ENCODE peak calls at places on chromosome 22, in four cellular contexts. One of them, this sample, is unnamed.

GRCh38 chr22:26846645-26847044 is 189.3 kb downstream of the MIAT start:
- DNase-seq in GM12878: no peak
- DNase-seq in GM23338: no peak
- DNase-seq in K562: no peak
- DNase-seq in this sample: no peak

GRCh38 chr22:28381427-28382167 is 298.0 kb downstream of the TTC28 start:
- DNase-seq in GM12878: no peak
- DNase-seq in GM23338: no peak
- DNase-seq in K562: no peak
- DNase-seq in this sample: no peak

GRCh38 chr22:22655452-22656108 is 11.2 kb downstream of the GGTLC2 start:
- DNase-seq in GM12878: no peak
- DNase-seq in GM23338: no peak
- DNase-seq in K562: no peak
- DNase-seq in this sample: no peak

GRCh38 chr22:44191036-44191454 is 10.3 kb downstream of the PARVG start:
- DNase-seq in GM12878: no peak
- DNase-seq in GM23338: no peak
- DNase-seq in K562: no peak
- DNase-seq in this sample: no peak

GRCh38 chr22:40588726-40589125 is 47.8 kb downstream of the MRTFA start:
- DNase-seq in GM12878: no peak
- DNase-seq in GM23338: no peak
- DNase-seq in K562: no peak
- DNase-seq in this sample: no peak

GRCh38 chr22:31448382-31448781 is 41.3 kb downstream of the EIF4ENIF1 start:
- DNase-seq in GM12878: no peak
- DNase-seq in GM23338: no peak
- DNase-seq in K562: no peak
- DNase-seq in this sample: no peak

GRCh38 chr22:19663821-19664325 is 50.4 kb upstream of the SEPTIN5 start:
- DNase-seq in GM12878: no peak
- DNase-seq in GM23338: peak
- DNase-seq in K562: peak
- DNase-seq in this sample: no peak

GRCh38 chr22:39967103-39967829 is 7.1 kb downstream of the TMA7B start:
- DNase-seq in GM12878: no peak
- DNase-seq in GM23338: no peak
- DNase-seq in K562: peak
- DNase-seq in this sample: no peak

GRCh38 chr22:22022977-22023534 is 40.5 kb upstream of the TOP3B start:
- DNase-seq in GM12878: no peak
- DNase-seq in GM23338: no peak
- DNase-seq in K562: peak
- DNase-seq in this sample: no peak

GRCh38 chr22:37033605-37034430 is 14.3 kb downstream of the MPST start:
- DNase-seq in GM12878: no peak
- DNase-seq in GM23338: no peak
- DNase-seq in K562: no peak
- DNase-seq in this sample: no peak

GRCh38 chr22:21685164-21685513 is 19.3 kb downstream of the PPIL2 start:
- DNase-seq in GM12878: no peak
- DNase-seq in GM23338: no peak
- DNase-seq in K562: no peak
- DNase-seq in this sample: no peak

GRCh38 chr22:22060200-22061084 is 77.9 kb upstream of the TOP3B start:
- DNase-seq in GM12878: no peak
- DNase-seq in GM23338: peak
- DNase-seq in K562: peak
- DNase-seq in this sample: peak

GRCh38 chr22:41248758-41249157 is 8.0 kb upstream of the CHADL start:
- DNase-seq in GM12878: no peak
- DNase-seq in GM23338: no peak
- DNase-seq in K562: no peak
- DNase-seq in this sample: no peak

GRCh38 chr22:21816787-21817496 is 50.5 kb downstream of the MAPK1 start:
- DNase-seq in GM12878: peak
- DNase-seq in GM23338: no peak
- DNase-seq in K562: peak
- DNase-seq in this sample: peak

GRCh38 chr22:47355776-47356432 is 593.5 kb downstream of the TBC1D22A start:
- DNase-seq in GM12878: no peak
- DNase-seq in GM23338: no peak
- DNase-seq in K562: no peak
- DNase-seq in this sample: no peak

GRCh38 chr22:46011627-46012181 is 34.7 kb upstream of the WNT7B start:
- DNase-seq in GM12878: no peak
- DNase-seq in GM23338: no peak
- DNase-seq in K562: no peak
- DNase-seq in this sample: no peak

GRCh38 chr22:40348025-40348658 is 1.8 kb downstream of the ADSL start:
- DNase-seq in GM12878: no peak
- DNase-seq in GM23338: peak
- DNase-seq in K562: peak
- DNase-seq in this sample: peak

GRCh38 chr22:44667829-44668189 is 34.2 kb upstream of the PRR5 start:
- DNase-seq in GM12878: no peak
- DNase-seq in GM23338: no peak
- DNase-seq in K562: no peak
- DNase-seq in this sample: no peak

GRCh38 chr22:32883131-32883530 is 81.6 kb downstream of the TIMP3 start:
- DNase-seq in GM12878: no peak
- DNase-seq in GM23338: no peak
- DNase-seq in K562: no peak
- DNase-seq in this sample: no peak

GRCh38 chr22:30637701-30638114 is 2.1 kb downstream of the SLC35E4 start:
- DNase-seq in GM12878: no peak
- DNase-seq in GM23338: no peak
- DNase-seq in K562: no peak
- DNase-seq in this sample: no peak

GRCh38 chr22:33271390-33272161 is 213.4 kb upstream of the SYN3 start:
- DNase-seq in GM12878: peak
- DNase-seq in GM23338: no peak
- DNase-seq in K562: no peak
- DNase-seq in this sample: no peak

GRCh38 chr22:35839811-35840739 is 122.4 kb downstream of the APOL5 start:
- DNase-seq in GM12878: no peak
- DNase-seq in GM23338: peak
- DNase-seq in K562: peak
- DNase-seq in this sample: no peak

DNA sequence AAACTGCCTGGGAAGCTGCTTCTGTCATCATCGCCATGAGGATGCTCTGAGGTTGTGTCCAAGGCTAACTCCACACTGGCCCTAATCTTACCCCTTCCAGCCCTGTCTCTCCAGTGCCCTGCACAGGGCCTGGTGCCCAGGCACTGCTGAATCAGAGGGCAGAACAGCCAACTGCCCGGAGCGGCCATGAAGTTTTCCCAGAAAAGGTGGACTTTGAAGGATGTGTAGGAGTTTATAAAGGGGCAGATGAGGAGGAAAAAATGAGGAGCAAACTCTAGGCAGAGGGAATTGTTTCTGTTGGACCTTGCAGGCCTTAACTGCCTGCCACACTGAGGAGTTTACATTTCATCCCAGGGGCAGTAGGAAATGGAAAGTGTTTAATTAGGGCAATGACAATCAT is 39.4 kb upstream of the TCF20 start:
- DNase-seq in GM12878: no peak
- DNase-seq in GM23338: no peak
- DNase-seq in K562: no peak
- DNase-seq in this sample: no peak
- TF ChIP-seq REST in GM12878: no peak
- TF ChIP-seq REST in GM23338: no peak
- TF ChIP-seq REST in K562: no peak
- TF ChIP-seq REST in this sample: no peak

GRCh38 chr22:42385691-42386090 is 46.5 kb downstream of the NFAM1 start:
- DNase-seq in GM12878: no peak
- DNase-seq in GM23338: no peak
- DNase-seq in K562: no peak
- DNase-seq in this sample: no peak

GRCh38 chr22:42384506-42384905 is 47.7 kb downstream of the NFAM1 start:
- DNase-seq in GM12878: no peak
- DNase-seq in GM23338: no peak
- DNase-seq in K562: no peak
- DNase-seq in this sample: no peak

GRCh38 chr22:42387631-42388030 is 44.6 kb downstream of the NFAM1 start:
- DNase-seq in GM12878: no peak
- DNase-seq in GM23338: no peak
- DNase-seq in K562: no peak
- DNase-seq in this sample: no peak

GRCh38 chr22:42389137-42389536 is 43.1 kb downstream of the NFAM1 start:
- DNase-seq in GM12878: no peak
- DNase-seq in GM23338: no peak
- DNase-seq in K562: no peak
- DNase-seq in this sample: no peak

DNA sequence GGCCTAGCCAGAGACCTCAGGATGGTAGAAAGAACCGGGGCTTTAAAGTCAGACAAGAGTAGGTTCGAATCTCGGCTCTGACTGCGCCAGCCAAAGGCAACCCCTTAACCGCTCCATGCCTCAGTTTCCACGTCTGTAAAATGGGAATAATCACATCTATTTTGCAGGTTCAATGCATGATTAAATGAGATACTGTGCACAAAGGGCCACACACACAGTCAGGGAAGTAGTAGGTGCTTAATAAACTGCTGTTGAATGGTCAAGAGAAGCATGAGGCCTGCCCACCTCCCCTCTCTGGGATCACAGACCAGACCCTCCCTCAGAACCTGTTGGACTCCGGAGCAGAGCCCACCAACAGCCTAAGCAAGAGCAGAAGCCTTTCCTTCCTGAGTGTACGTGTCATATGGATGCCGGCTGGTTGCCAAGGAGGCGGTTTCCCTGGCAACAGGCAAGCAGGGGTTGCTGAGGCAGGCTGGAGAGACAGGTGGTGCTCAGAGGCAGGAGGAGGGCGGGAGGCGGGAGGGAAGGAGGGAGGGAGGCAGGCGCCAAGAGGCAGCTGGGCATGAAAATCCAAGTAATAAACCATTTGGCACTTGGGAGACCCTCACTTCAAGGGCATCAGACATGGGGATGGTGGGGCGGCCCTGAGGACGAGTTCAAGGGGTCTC is 43.9 kb downstream of the NFAM1 start:
- DNase-seq in GM12878: no peak
- DNase-seq in GM23338: peak
- DNase-seq in K562: peak
- DNase-seq in this sample: no peak
- TF ChIP-seq REST in GM12878: no peak
- TF ChIP-seq REST in GM23338: no peak
- TF ChIP-seq REST in K562: no peak
- TF ChIP-seq REST in this sample: no peak

GRCh38 chr22:48523091-48523490 is 1304.6 kb downstream of the BRD1 start:
- DNase-seq in GM12878: no peak
- DNase-seq in GM23338: no peak
- DNase-seq in K562: no peak
- DNase-seq in this sample: no peak

GRCh38 chr22:48520888-48521600 is 1306.6 kb downstream of the BRD1 start:
- DNase-seq in GM12878: no peak
- DNase-seq in GM23338: no peak
- DNase-seq in K562: no peak
- DNase-seq in this sample: no peak

GRCh38 chr22:48517039-48518030 is 1310.3 kb downstream of the BRD1 start:
- DNase-seq in GM12878: no peak
- DNase-seq in GM23338: no peak
- DNase-seq in K562: no peak
- DNase-seq in this sample: no peak

GRCh38 chr22:48522271-48522670 is 1305.4 kb downstream of the BRD1 start:
- DNase-seq in GM12878: no peak
- DNase-seq in GM23338: no peak
- DNase-seq in K562: no peak
- DNase-seq in this sample: no peak

GRCh38 chr22:48520207-48520606 is 1307.5 kb downstream of the BRD1 start:
- DNase-seq in GM12878: no peak
- DNase-seq in GM23338: no peak
- DNase-seq in K562: no peak
- DNase-seq in this sample: no peak
- TF ChIP-seq REST in GM12878: no peak
- TF ChIP-seq REST in GM23338: no peak
- TF ChIP-seq REST in K562: no peak
- TF ChIP-seq REST in this sample: no peak

GRCh38 chr22:50243704-50244419 is 961 bp downstream of the TUBGCP6 start:
- DNase-seq in GM12878: no peak
- DNase-seq in GM23338: no peak
- DNase-seq in K562: no peak
- DNase-seq in this sample: no peak

GRCh38 chr22:50245214-50246072 is 620 bp upstream of the TUBGCP6 start:
- DNase-seq in GM12878: no peak
- DNase-seq in GM23338: no peak
- DNase-seq in K562: no peak
- DNase-seq in this sample: no peak

GRCh38 chr22:50246242-50247175 is 1.7 kb upstream of the TUBGCP6 start:
- DNase-seq in GM12878: no peak
- DNase-seq in GM23338: peak
- DNase-seq in K562: no peak
- DNase-seq in this sample: no peak

GRCh38 chr22:50242406-50242949 is 2.3 kb downstream of the TUBGCP6 start:
- DNase-seq in GM12878: no peak
- DNase-seq in GM23338: no peak
- DNase-seq in K562: no peak
- DNase-seq in this sample: no peak

DNA sequence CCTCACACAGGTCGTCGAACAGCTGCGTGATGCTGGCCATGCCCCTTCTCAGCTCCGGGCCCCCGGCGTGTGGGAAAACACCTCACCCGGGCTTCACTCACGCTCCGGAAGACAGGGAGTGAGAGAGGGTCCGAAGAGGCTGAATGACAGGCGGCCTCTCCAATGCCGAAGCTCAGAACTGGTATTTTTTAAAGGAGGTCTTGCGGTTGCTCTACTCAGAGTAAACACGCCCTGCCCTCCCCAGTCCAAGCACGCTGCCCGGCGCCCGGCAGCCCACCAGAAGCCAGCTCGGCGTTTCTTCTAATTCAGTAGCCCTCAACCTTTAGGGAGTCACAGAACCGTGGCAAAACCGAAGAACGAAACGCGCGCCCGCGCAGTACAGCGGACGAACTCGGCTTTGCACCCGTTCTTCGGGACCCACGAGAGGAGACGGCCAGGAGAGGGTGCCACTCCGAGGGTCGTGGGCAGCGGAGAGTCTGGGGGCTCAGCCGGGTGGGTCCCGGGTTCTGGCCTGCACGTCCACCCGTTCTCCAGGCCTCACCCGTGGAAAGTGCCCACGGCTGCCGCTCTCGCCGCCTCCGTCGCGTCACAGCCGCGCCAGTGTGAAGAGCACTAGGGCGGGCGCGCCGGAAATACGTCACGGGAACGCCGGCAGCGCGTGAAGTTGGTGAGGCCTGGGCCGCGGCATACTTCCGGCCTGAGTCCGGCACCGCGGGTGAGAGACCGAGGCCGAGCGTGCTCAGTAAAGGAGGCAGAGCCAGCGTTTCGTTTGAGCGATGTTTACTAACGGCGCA is at the start of gene TUBGCP6:
- DNase-seq in GM12878: peak
- DNase-seq in GM23338: peak
- DNase-seq in K562: peak
- DNase-seq in this sample: peak
- TF ChIP-seq REST in GM12878: no peak
- TF ChIP-seq REST in GM23338: no peak
- TF ChIP-seq REST in K562: peak
- TF ChIP-seq REST in this sample: no peak

This sample was measured in HL-60.